ENCODE peak calls at places on chromosomes 5 and 9, in eight cellular contexts. P is HCT116, B is A549, E is HepG2, T is SK-N-SH, K is K562, W is GM12878, I is H1. X is an unnamed sample.
A peak's percentile ranks its signal among the peaks of the same experiment; 100 is the strongest.

GRCh38 chr5:59039296-59040006 is 456.6 kb downstream of the RAB3C start:
- DNase-seq in P (no peak), B (peak; percentile 85), E (no peak), T (peak; percentile 87), K (no peak), W (no peak), I (peak; percentile 77), X (peak; percentile 98)

GRCh38 chr5:172768573-172769323 is 2.2 kb downstream of the DUSP1 start:
- DNase-seq in P (no peak), B (peak; percentile 74), E (no peak), T (no peak), K (no peak), W (no peak), I (no peak), X (no peak)

GRCh38 chr9:76417394-76417793 is 23.2 kb upstream of the RFK start:
- DNase-seq in P (no peak), B (no peak), E (peak; percentile 51), T (no peak), K (no peak), W (no peak), I (no peak), X (no peak)

GRCh38 chr5:176533390-176533789 is 3.8 kb downstream of the RNF44 start:
- DNase-seq in P (no peak), B (no peak), E (no peak), T (no peak), K (no peak), W (no peak), I (no peak), X (peak; percentile 91)

GRCh38 chr9:110050925-110051355 is 157.0 kb downstream of the C9orf152 start:
- DNase-seq in P (peak; percentile 48), B (peak; percentile 65), E (no peak), T (no peak), K (no peak), W (no peak), I (no peak), X (peak; percentile 79)

GRCh38 chr5:143355710-143356109 is 47.8 kb downstream of the NR3C1 start:
- DNase-seq in P (peak; percentile 84), B (peak; percentile 94), E (peak; percentile 76), T (peak; percentile 50), K (peak; percentile 21), W (no peak), I (no peak), X (peak; percentile 40)

GRCh38 chr9:33446507-33447403 is 638 bp downstream of the AQP3 start:
- DNase-seq in P (no peak), B (peak; percentile 36), E (peak; percentile 37), T (peak; percentile 68), K (peak; percentile 76), W (peak; percentile 79), I (no peak), X (peak; percentile 99)

GRCh38 chr5:115785395-115786009 is 31.0 kb downstream of the CDO1 start:
- DNase-seq in P (no peak), B (no peak), E (no peak), T (no peak), K (no peak), W (no peak), I (peak; percentile 59), X (no peak)

GRCh38 chr5:152142845-152143469 is 218.3 kb upstream of the GLRA1 start:
- DNase-seq in P (peak; percentile 33), B (peak; percentile 60), E (peak; percentile 43), T (peak; percentile 66), K (peak; percentile 78), W (peak; percentile 3), I (peak; percentile 86), X (peak; percentile 58)

GRCh38 chr9:135951889-135952663 is 9.1 kb downstream of the UBAC1 start:
- DNase-seq in P (peak; percentile 56), B (no peak), E (no peak), T (no peak), K (peak; percentile 94), W (no peak), I (no peak), X (no peak)

GRCh38 chr5:3394046-3394597 is 201.5 kb upstream of the IRX1 start:
- DNase-seq in P (no peak), B (no peak), E (no peak), T (no peak), K (no peak), W (no peak), I (no peak), X (no peak)
- TF ChIP-seq MAX in P (no peak), B (no peak), E (no peak), T (no peak), K (no peak), W (no peak), I (no peak), X (no peak)

GRCh38 chr9:86185872-86186271 is 73.6 kb downstream of the C9orf153 start:
- DNase-seq in P (no peak), B (no peak), E (no peak), T (no peak), K (no peak), W (no peak), I (no peak), X (no peak)

GRCh38 chr9:86184125-86184524 is 75.3 kb downstream of the C9orf153 start:
- DNase-seq in P (no peak), B (no peak), E (no peak), T (no peak), K (no peak), W (no peak), I (no peak), X (no peak)

GRCh38 chr9:86186696-86187095 is 72.8 kb downstream of the C9orf153 start:
- DNase-seq in P (no peak), B (no peak), E (no peak), T (no peak), K (no peak), W (no peak), I (no peak), X (no peak)

GRCh38 chr9:86183225-86183808 is 76.1 kb downstream of the C9orf153 start:
- DNase-seq in P (no peak), B (no peak), E (peak; percentile 10), T (no peak), K (no peak), W (no peak), I (no peak), X (no peak)

GRCh38 chr9:86181379-86182315 is 77.8 kb downstream of the C9orf153 start:
- DNase-seq in P (no peak), B (no peak), E (no peak), T (no peak), K (no peak), W (no peak), I (no peak), X (no peak)
- H3K4me3 ChIP-seq in P (no peak overlapping the region), B (no peak overlapping the region), E (no peak overlapping the region), T (no peak overlapping the region), K (no peak overlapping the region), W (no peak overlapping the region), I (no peak overlapping the region), X (no peak overlapping the region)

DNA sequence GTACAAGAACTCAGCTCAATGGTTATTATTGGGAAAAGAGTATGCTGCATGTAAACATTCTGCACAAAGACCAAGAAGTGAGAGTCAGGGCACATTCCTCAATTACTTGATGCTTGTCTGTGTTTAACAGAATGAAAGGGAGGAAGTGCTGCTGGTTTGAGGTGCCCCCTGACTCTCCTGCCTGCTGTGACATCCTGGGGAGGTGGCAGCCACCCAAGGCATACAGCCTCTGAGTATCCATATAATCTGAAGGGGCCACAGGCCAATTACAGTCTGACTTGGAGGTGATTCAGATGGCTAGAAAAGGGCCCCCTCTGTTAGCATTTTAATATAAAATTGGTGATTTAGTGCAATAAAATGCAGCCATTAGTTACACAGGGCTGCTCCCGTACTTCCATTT is 313.9 kb downstream of the ASTN2 start:
- DNase-seq in P (no peak), B (no peak), E (no peak), T (no peak), K (no peak), W (no peak), I (no peak), X (no peak)
- TF ChIP-seq MAX in P (no peak), B (no peak), E (no peak), T (no peak), K (no peak), W (no peak), I (no peak), X (no peak)

GRCh38 chr5:5140051-5141010 is at the start of gene ADAMTS16:
- DNase-seq in P (no peak), B (no peak), E (no peak), T (peak; percentile 74), K (no peak), W (no peak), I (peak; percentile 78), X (no peak)

GRCh38 chr5:5144441-5144840 is 4.3 kb downstream of the ADAMTS16 start:
- DNase-seq in P (no peak), B (no peak), E (no peak), T (no peak), K (no peak), W (no peak), I (no peak), X (no peak)

GRCh38 chr5:5139358-5140050 is 626 bp upstream of the ADAMTS16 start:
- DNase-seq in P (no peak), B (no peak), E (no peak), T (peak; percentile 72), K (no peak), W (no peak), I (no peak), X (no peak)

GRCh38 chr5:5141011-5141599 is 975 bp downstream of the ADAMTS16 start:
- DNase-seq in P (no peak), B (no peak), E (no peak), T (no peak), K (no peak), W (no peak), I (no peak), X (no peak)

GRCh38 chr5:5141625-5142527 is 1.7 kb downstream of the ADAMTS16 start:
- DNase-seq in P (peak; percentile 45), B (peak; percentile 71), E (peak; percentile 55), T (peak; percentile 53), K (peak; percentile 63), W (no peak), I (no peak), X (peak; percentile 67)
- H3K4me3 ChIP-seq in P (no peak overlapping the region), B (no peak overlapping the region), E (no peak overlapping the region), T (no peak overlapping the region), K (no peak overlapping the region), W (no peak overlapping the region), I (no peak overlapping the region), X (no peak overlapping the region)

GRCh38 chr5:138180183-138180782 is 1.4 kb downstream of the KIF20A start:
- DNase-seq in P (peak; percentile 52), B (peak; percentile 81), E (peak; percentile 73), T (peak; percentile 42), K (peak; percentile 48), W (peak; percentile 62), I (no peak), X (peak; percentile 90)

GRCh38 chr5:138179277-138179857 is 455 bp downstream of the KIF20A start:
- DNase-seq in P (no peak), B (peak; percentile 6), E (peak; percentile 8), T (peak; percentile 11), K (no peak), W (no peak), I (peak; percentile 53), X (peak; percentile 60)

GRCh38 chr5:138180841-138181240 is 1.9 kb downstream of the KIF20A start:
- DNase-seq in P (no peak), B (no peak), E (no peak), T (no peak), K (no peak), W (no peak), I (no peak), X (no peak)

GRCh38 chr5:138178516-138179276 is at the start of the genes BRD8 and KIF20A:
- DNase-seq in P (peak; percentile 94), B (peak; percentile 97), E (peak; percentile 96), T (peak; percentile 87), K (peak; percentile 86), W (peak; percentile 92), I (peak; percentile 90), X (peak; percentile 98)

GRCh38 chr5:138177936-138178515 is 404 bp downstream of the BRD8 start:
- DNase-seq in P (no peak), B (peak; percentile 22), E (peak; percentile 23), T (peak; percentile 55), K (peak; percentile 65), W (no peak), I (no peak), X (peak; percentile 39)
- TF ChIP-seq MAX in P (no peak), B (no peak), E (no peak), T (no peak), K (no peak), W (no peak), I (no peak), X (no peak)

X was measured in NB4.